ENCODE peak calls at places on chromosomes 6 and 20, in eight cellular contexts. D is endothelial cell of umbilical vein, H is IMR-90, M is SK-N-SH, Z is mammary epithelial cell, S is K562, T is A549, Y is HepG2. B is an unnamed sample.
A peak's percentile ranks its signal among the peaks of the same experiment; 100 is the strongest.

GRCh38 chr20:63432577-63433061 is 39.8 kb downstream of the KCNQ2 start:
- DNase-seq in D (no peak), H (no peak), M (peak; percentile 77), Z (no peak), S (peak; percentile 41), T (peak; percentile 49), Y (no peak), B (no peak)

GRCh38 chr6:3478341-3478740 is 21.5 kb upstream of the SLC22A23 start:
- DNase-seq in D (no peak), H (no peak), M (no peak), Z (no peak), S (no peak), T (no peak), Y (no peak), B (no peak)

GRCh38 chr6:53496797-53497196 is 48.1 kb downstream of the GCLC start:
- DNase-seq in D (no peak), H (peak; percentile 94), M (no peak), Z (peak; percentile 86), S (no peak), T (peak; percentile 73), Y (no peak), B (no peak)

GRCh38 chr6:36224918-36225461 is 28.4 kb downstream of the BRPF3 start:
- DNase-seq in D (peak; percentile 48), H (no peak), M (peak; percentile 33), Z (peak; percentile 2), S (peak; percentile 93), T (no peak), Y (no peak), B (no peak)

GRCh38 chr20:14335122-14335521 is 2.3 kb downstream of the FLRT3 start:
- DNase-seq in D (no peak), H (no peak), M (no peak), Z (no peak), S (no peak), T (no peak), Y (no peak), B (no peak)

GRCh38 chr6:13485923-13486557 is 1.4 kb downstream of the GFOD1 start:
- DNase-seq in D (peak; percentile 38), H (peak; percentile 30), M (peak; percentile 70), Z (peak; percentile 61), S (peak; percentile 69), T (peak; percentile 45), Y (peak; percentile 43), B (peak; percentile 61)

GRCh38 chr20:24776755-24777271 is 172.3 kb upstream of the CST7 start:
- DNase-seq in D (no peak), H (no peak), M (no peak), Z (no peak), S (no peak), T (no peak), Y (no peak), B (no peak)

GRCh38 chr6:56490994-56491393 is 151.7 kb downstream of the DST start:
- DNase-seq in D (peak; percentile 77), H (peak; percentile 44), M (no peak), Z (peak; percentile 43), S (no peak), T (no peak), Y (no peak), B (no peak)

GRCh38 chr20:61951695-61952533 is 113.8 kb downstream of the TAF4 start:
- DNase-seq in D (peak; percentile 12), H (peak; percentile 28), M (no peak), Z (no peak), S (peak; percentile 63), T (no peak), Y (no peak), B (peak; percentile 88)

GRCh38 chr6:109428889-109429477 is 11.4 kb downstream of the PPIL6 start:
- DNase-seq in D (peak; percentile 80), H (peak; percentile 74), M (no peak), Z (no peak), S (no peak), T (no peak), Y (no peak), B (no peak)

GRCh38 chr20:35953411-35954199 is 697 bp downstream of the SCAND1 start:
- DNase-seq in D (peak; percentile 72), H (peak; percentile 28), M (peak; percentile 73), Z (no peak), S (peak; percentile 66), T (no peak), Y (no peak), B (peak; percentile 69)

GRCh38 chr20:62501801-62502495 is 26.2 kb upstream of the GATA5 start:
- DNase-seq in D (peak; percentile 65), H (peak; percentile 63), M (no peak), Z (peak; percentile 82), S (no peak), T (peak; percentile 46), Y (no peak), B (no peak)

GRCh38 chr6:104531591-104531990 is 328.1 kb downstream of the HACE1 start:
- DNase-seq in D (no peak), H (no peak), M (no peak), Z (no peak), S (no peak), T (no peak), Y (no peak), B (no peak)

GRCh38 chr6:149031545-149032317 is 284.9 kb downstream of the UST start:
- DNase-seq in D (no peak), H (peak; percentile 85), M (peak; percentile 22), Z (peak; percentile 79), S (no peak), T (peak; percentile 91), Y (peak; percentile 9), B (no peak)

GRCh38 chr6:125587624-125588023 is 161.8 kb upstream of the HEY2 start:
- DNase-seq in D (no peak), H (no peak), M (no peak), Z (no peak), S (no peak), T (no peak), Y (no peak), B (no peak)

GRCh38 chr6:158863646-158864045 is 44.5 kb upstream of the EZR start:
- DNase-seq in D (no peak), H (peak; percentile 33), M (no peak), Z (no peak), S (no peak), T (no peak), Y (no peak), B (no peak)

GRCh38 chr6:36547646-36548400 is 544 bp upstream of the STK38 start:
- DNase-seq in D (no peak), H (no peak), M (peak; percentile 24), Z (no peak), S (no peak), T (no peak), Y (no peak), B (no peak)

GRCh38 chr6:80520195-80520594 is 413.7 kb downstream of the BCKDHB start:
- DNase-seq in D (peak; percentile 72), H (peak; percentile 77), M (no peak), Z (peak; percentile 21), S (no peak), T (no peak), Y (no peak), B (no peak)

GRCh38 chr6:137989696-137990095 is 117.5 kb downstream of the PERP start:
- DNase-seq in D (no peak), H (no peak), M (no peak), Z (no peak), S (no peak), T (no peak), Y (no peak), B (no peak)

GRCh38 chr20:3658708-3659491 is 4.3 kb downstream of the GFRA4 start:
- DNase-seq in D (no peak), H (no peak), M (no peak), Z (no peak), S (no peak), T (no peak), Y (peak; percentile 81), B (no peak)

GRCh38 chr20:3659492-3660261 is 3.5 kb downstream of the GFRA4 start:
- DNase-seq in D (no peak), H (no peak), M (peak; percentile 61), Z (no peak), S (no peak), T (no peak), Y (no peak), B (no peak)

GRCh38 chr20:3661060-3661820 is 2.0 kb downstream of the GFRA4 start:
- DNase-seq in D (no peak), H (no peak), M (peak; percentile 50), Z (no peak), S (no peak), T (no peak), Y (no peak), B (no peak)

GRCh38 chr20:3661836-3662665 is 1.1 kb downstream of the GFRA4 start:
- DNase-seq in D (no peak), H (no peak), M (no peak), Z (no peak), S (no peak), T (no peak), Y (no peak), B (no peak)

DNA sequence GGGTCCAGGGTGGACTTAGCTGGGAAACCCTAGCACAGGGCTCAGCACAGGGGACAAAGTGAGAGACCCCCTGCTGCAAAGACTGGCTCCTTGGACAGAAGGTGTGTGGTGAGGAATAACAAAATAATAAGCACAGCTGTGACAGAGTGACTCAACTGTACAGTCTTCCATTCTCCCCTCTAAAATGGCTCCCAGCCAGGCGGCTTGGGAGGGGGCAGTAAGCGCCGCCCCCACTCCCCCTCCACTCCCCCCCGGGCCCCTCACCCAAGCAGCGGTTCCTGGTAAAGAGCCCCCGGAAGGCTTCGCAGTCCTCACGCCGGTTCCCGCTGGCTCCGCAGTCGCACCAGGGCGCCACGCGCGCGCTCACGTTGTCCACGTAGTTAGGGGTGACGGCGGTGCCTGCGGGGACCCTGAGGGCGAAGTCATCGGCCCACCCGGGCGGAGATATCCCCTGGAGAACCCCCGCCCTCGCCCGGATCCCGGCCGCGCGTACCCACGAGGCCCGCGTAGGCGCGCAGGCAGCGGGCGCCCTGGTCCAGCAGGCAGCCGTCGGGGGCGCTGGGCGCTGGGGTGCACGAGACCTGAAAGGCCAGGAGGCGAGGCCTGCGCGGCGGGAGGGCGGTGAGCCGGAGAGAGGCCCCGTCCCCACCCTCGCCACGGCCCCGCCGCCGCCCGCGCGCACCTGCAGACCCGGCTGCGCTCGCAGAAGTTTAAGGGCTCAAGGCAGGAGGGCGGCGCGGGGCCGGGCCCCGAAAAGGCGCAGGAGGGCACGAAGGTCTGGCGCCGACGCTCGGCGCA is 2.7 kb downstream of the GFRA4 start:
- DNase-seq in D (no peak), H (no peak), M (peak; percentile 53), Z (no peak), S (no peak), T (no peak), Y (no peak), B (no peak)
- H3K4me2 ChIP-seq in D (no peak overlapping the region), H (no peak overlapping the region), M (no peak overlapping the region), Z (no peak overlapping the region), S (no peak overlapping the region), T (peak overlapping the region; percentile 31), Y (peak overlapping the region; percentile 97), B (no peak overlapping the region)

GRCh38 chr6:63963756-63964315 is 328.2 kb downstream of the PHF3 start:
- DNase-seq in D (no peak), H (no peak), M (no peak), Z (no peak), S (no peak), T (no peak), Y (no peak), B (no peak)
- TF ChIP-seq CTCF in D (no peak), H (peak; percentile 5), M (no peak), Z (no peak), S (no peak), T (no peak), Y (peak; percentile 10), B (no peak)

GRCh38 chr6:31815025-31815838 is at the start of the genes HSPA1A and HSPA1L:
- DNase-seq in D (peak; percentile 97), H (peak; percentile 95), M (peak; percentile 94), Z (peak; percentile 95), S (peak; percentile 97), T (peak; percentile 97), Y (peak; percentile 95), B (peak; percentile 98)
- H3K4me3 ChIP-seq in D (peak within 1 kb of the TSS; percentile 42), H (peak within 1 kb of the TSS; percentile 66), M (peak within 1 kb of the TSS; percentile 79), Z (peak within 1 kb of the TSS; percentile 85), S (peak within 1 kb of the TSS; percentile 54), T (peak within 1 kb of the TSS; percentile 59), Y (peak within 1 kb of the TSS; percentile 71), B (peak within 1 kb of the TSS; percentile 41)

GRCh38 chr20:39029324-39029820 is 67.2 kb downstream of the DHX35 start:
- DNase-seq in D (no peak), H (no peak), M (no peak), Z (peak; percentile 83), S (no peak), T (no peak), Y (no peak), B (no peak)
- H3K4me2 ChIP-seq in D (no peak overlapping the region), H (no peak overlapping the region), M (no peak overlapping the region), Z (peak overlapping the region; percentile 44), S (no peak overlapping the region), T (no peak overlapping the region), Y (no peak overlapping the region), B (no peak overlapping the region)